ENCODE peak calls at places on chromosomes 6 and 20, in nine cellular contexts. S is stimulated activated naive CD4-positive, alpha-beta T cell; W is non-pigmented ciliary epithelial cell; U is PC-9; H is endothelial cell; B is HCEC 1CT; Y is Kasumi-1; L is A549; T is activated T-helper 2 cell treated with anti-CD3 and anti-CD28 coated beads, Interferon-gamma antibody, Interleukin-2, Interleukin-4, amounts not matched to agents 10 μg/mL and 5 μg/mL and 100 μg/mL, durations not matched to agents 14 hours and 24 hours and 36 hours. P is an unnamed sample.

GRCh38 chr6:154596701-154597100 is 86.2 kb upstream of the CNKSR3 start:
- DNase-seq in U (no peak), Y (no peak), H (no peak), B (no peak), L (no peak), T (no peak), W (no peak), S (no peak), P (no peak)

GRCh38 chr6:105112577-105112976 is 67.2 kb downstream of the POPDC3 start:
- DNase-seq in H (no peak), T (no peak), W (no peak), L (no peak), U (no peak), Y (no peak), B (no peak), S (no peak), P (no peak)

GRCh38 chr6:21171801-21172200 is 421.8 kb upstream of the SOX4 start:
- DNase-seq in U (no peak), T (no peak), S (no peak), B (peak), Y (no peak), W (peak), H (no peak), L (no peak), P (no peak)

GRCh38 chr20:41769650-41770049 is 151.5 kb upstream of the CHD6 start:
- DNase-seq in L (no peak), B (no peak), U (no peak), Y (no peak), T (no peak), W (no peak), H (no peak), S (no peak), P (no peak)

GRCh38 chr6:79737172-79737571 is 106.0 kb downstream of the SH3BGRL2 start:
- DNase-seq in U (no peak), S (no peak), H (no peak), T (no peak), L (no peak), Y (no peak), W (no peak), B (no peak), P (no peak)

GRCh38 chr6:1023229-1023628 is 288.7 kb upstream of the FOXQ1 start:
- DNase-seq in W (no peak), S (no peak), U (no peak), B (no peak), T (no peak), L (no peak), H (no peak), Y (no peak), P (no peak)

GRCh38 chr20:49572857-49573256 is 4.9 kb upstream of the PTGIS start:
- DNase-seq in W (no peak), Y (no peak), B (no peak), U (no peak), L (no peak), S (no peak), T (no peak), H (no peak), P (no peak)

GRCh38 chr20:10634190-10634589 is 39.6 kb downstream of the JAG1 start:
- DNase-seq in H (no peak), S (no peak), T (no peak), L (no peak), U (no peak), Y (no peak), B (no peak), W (no peak), P (no peak)

GRCh38 chr6:83707829-83708545 is 914 bp downstream of the SNAP91 start:
- DNase-seq in L (no peak), U (no peak), B (no peak), W (no peak), Y (no peak), S (no peak), T (no peak), H (peak), P (no peak)

GRCh38 chr6:129672883-129673631 is 36.9 kb downstream of the ARHGAP18 start:
- DNase-seq in Y (peak), S (no peak), W (peak), U (peak), L (no peak), H (no peak), T (no peak), B (peak), P (peak)

GRCh38 chr20:38021373-38021772 is 11.9 kb downstream of the TTI1 start:
- DNase-seq in W (no peak), H (no peak), S (no peak), Y (no peak), T (no peak), L (no peak), B (peak), U (no peak), P (no peak)

GRCh38 chr6:57316581-57317059 is 810 bp upstream of the PRIM2 start:
- DNase-seq in S (peak), Y (peak), U (peak), T (peak), L (peak), W (peak), H (peak), B (peak), P (peak)

GRCh38 chr20:2026514-2026913 is 32.7 kb upstream of the PDYN start:
- DNase-seq in T (no peak), W (no peak), B (no peak), L (no peak), H (no peak), U (no peak), Y (no peak), S (no peak), P (no peak)

GRCh38 chr6:6001443-6001842 is 5.3 kb downstream of the NRN1 start:
- DNase-seq in L (no peak), Y (no peak), H (no peak), U (no peak), T (no peak), W (no peak), S (no peak), B (no peak), P (no peak)

GRCh38 chr20:11432407-11432806 is 485.3 kb upstream of the BTBD3 start:
- DNase-seq in B (peak), Y (no peak), T (no peak), H (no peak), W (peak), U (no peak), L (no peak), S (no peak), P (peak)

GRCh38 chr6:129844118-129844891 is 16.8 kb downstream of the TMEM244 start:
- DNase-seq in T (no peak), W (no peak), B (peak), S (no peak), H (no peak), L (no peak), Y (no peak), U (peak), P (no peak)

GRCh38 chr6:170279977-170280688 is 10.7 kb downstream of the DLL1 start:
- DNase-seq in H (no peak), W (no peak), U (peak), B (no peak), S (peak), Y (peak), L (peak), T (no peak), P (no peak)

GRCh38 chr20:1033751-1034419 is 31.8 kb upstream of the RSPO4 start:
- DNase-seq in Y (peak), B (no peak), U (no peak), W (no peak), H (no peak), T (no peak), L (no peak), S (no peak), P (no peak)

GRCh38 chr20:46148313-46149213 is 30.4 kb downstream of the CD40 start:
- DNase-seq in U (no peak), B (no peak), W (no peak), S (no peak), Y (no peak), L (no peak), T (no peak), H (no peak), P (no peak)

GRCh38 chr6:56381852-56382251 is 134.5 kb upstream of the COL21A1 start:
- DNase-seq in B (no peak), Y (no peak), T (no peak), L (no peak), W (no peak), S (no peak), U (no peak), H (no peak), P (no peak)

GRCh38 chr6:124010574-124010973 is 206.9 kb downstream of the NKAIN2 start:
- DNase-seq in W (no peak), S (no peak), T (no peak), H (no peak), Y (no peak), U (no peak), L (no peak), B (no peak), P (no peak)

GRCh38 chr6:133705071-133705470 is 183.8 kb upstream of the TCF21 start:
- DNase-seq in U (no peak), W (peak), S (no peak), H (no peak), T (no peak), B (peak), L (no peak), Y (no peak), P (no peak)

GRCh38 chr6:118419448-118420394 is 128.4 kb upstream of the PLN start:
- DNase-seq in H (no peak), B (no peak), W (no peak), T (no peak), U (no peak), L (no peak), S (no peak), Y (no peak), P (no peak)

GRCh38 chr20:51022803-51023616 is at the start of gene KCNG1:
- DNase-seq in W (no peak), Y (no peak), U (peak), B (peak), H (peak), T (peak), S (no peak), L (peak), P (no peak)

GRCh38 chr6:16633961-16634360 is 127.3 kb downstream of the ATXN1 start:
- DNase-seq in W (no peak), Y (no peak), S (no peak), B (no peak), U (no peak), H (no peak), L (no peak), T (no peak), P (no peak)

GRCh38 chr6:139240161-139241010 is 51.4 kb downstream of the TXLNB start:
- DNase-seq in L (no peak), U (no peak), H (no peak), W (no peak), B (peak), S (no peak), T (no peak), Y (no peak), P (peak)

GRCh38 chr6:151475653-151476523 is 17.9 kb upstream of the CCDC170 start:
- DNase-seq in W (no peak), H (peak), T (no peak), B (peak), Y (peak), L (peak), S (peak), U (peak), P (no peak)

GRCh38 chr6:106560966-106561740 is 68.1 kb downstream of the RTN4IP1 start:
- DNase-seq in T (no peak), S (no peak), U (no peak), W (peak), B (peak), L (no peak), H (no peak), Y (peak), P (no peak)

GRCh38 chr20:63316502-63316921 is 23.5 kb downstream of the COL20A1 start:
- DNase-seq in T (no peak), U (no peak), W (no peak), B (no peak), L (no peak), S (no peak), Y (no peak), H (no peak), P (no peak)